ENCODE peak calls at places on chromosomes 5 and 9, in five cellular contexts. One of them, this sample, is unnamed.

GRCh38 chr5:180608572-180609310 is 17.4 kb upstream of the SCGB3A1 start:
- DNase-seq in left ventricle myocardium inferior: no peak
- DNase-seq in cerebellum: no peak
- DNase-seq in AG20443: no peak
- DNase-seq in esophagus squamous epithelium: no peak
- DNase-seq in this sample: no peak

GRCh38 chr5:109239501-109239900 is 170.3 kb downstream of the PJA2 start:
- DNase-seq in left ventricle myocardium inferior: no peak
- DNase-seq in cerebellum: no peak
- DNase-seq in AG20443: no peak
- DNase-seq in esophagus squamous epithelium: no peak
- DNase-seq in this sample: no peak

GRCh38 chr5:132466453-132467291 is 23.9 kb downstream of the IRF1 start:
- DNase-seq in left ventricle myocardium inferior: peak; percentile 46
- DNase-seq in cerebellum: no peak
- DNase-seq in AG20443: no peak
- DNase-seq in esophagus squamous epithelium: no peak
- DNase-seq in this sample: no peak

GRCh38 chr9:124348831-124349230 is 66.4 kb downstream of the PSMB7 start:
- DNase-seq in left ventricle myocardium inferior: no peak
- DNase-seq in cerebellum: no peak
- DNase-seq in AG20443: no peak
- DNase-seq in esophagus squamous epithelium: no peak
- DNase-seq in this sample: no peak

GRCh38 chr5:95590880-95591279 is 29.0 kb upstream of the GPR150 start:
- DNase-seq in left ventricle myocardium inferior: no peak
- DNase-seq in cerebellum: no peak
- DNase-seq in AG20443: no peak
- DNase-seq in esophagus squamous epithelium: no peak
- DNase-seq in this sample: no peak

GRCh38 chr9:91179237-91180138 is 182.2 kb downstream of the AUH start:
- DNase-seq in left ventricle myocardium inferior: no peak
- DNase-seq in cerebellum: no peak
- DNase-seq in AG20443: peak; percentile 60
- DNase-seq in esophagus squamous epithelium: no peak
- DNase-seq in this sample: no peak

GRCh38 chr5:44664711-44665100 is 144.0 kb upstream of the MRPS30 start:
- DNase-seq in left ventricle myocardium inferior: no peak
- DNase-seq in cerebellum: no peak
- DNase-seq in AG20443: no peak
- DNase-seq in esophagus squamous epithelium: no peak
- DNase-seq in this sample: no peak

GRCh38 chr9:81824802-81825770 is 103.1 kb upstream of the SPATA31D4 start:
- DNase-seq in left ventricle myocardium inferior: no peak
- DNase-seq in cerebellum: no peak
- DNase-seq in AG20443: no peak
- DNase-seq in esophagus squamous epithelium: no peak
- DNase-seq in this sample: no peak

GRCh38 chr9:98989036-98990000 is 45.6 kb downstream of the COL15A1 start:
- DNase-seq in left ventricle myocardium inferior: peak; percentile 79
- DNase-seq in cerebellum: no peak
- DNase-seq in AG20443: peak; percentile 95
- DNase-seq in esophagus squamous epithelium: no peak
- DNase-seq in this sample: no peak

GRCh38 chr5:74851684-74852353 is 14.4 kb downstream of the FAM169A start:
- DNase-seq in left ventricle myocardium inferior: no peak
- DNase-seq in cerebellum: no peak
- DNase-seq in AG20443: peak; percentile 79
- DNase-seq in esophagus squamous epithelium: no peak
- DNase-seq in this sample: no peak

GRCh38 chr9:36817160-36817834 is 216.8 kb downstream of the PAX5 start:
- DNase-seq in left ventricle myocardium inferior: no peak
- DNase-seq in cerebellum: no peak
- DNase-seq in AG20443: no peak
- DNase-seq in esophagus squamous epithelium: no peak
- DNase-seq in this sample: no peak

GRCh38 chr5:59287884-59288283 is 605.6 kb downstream of the PDE4D start:
- DNase-seq in left ventricle myocardium inferior: no peak
- DNase-seq in cerebellum: no peak
- DNase-seq in AG20443: no peak
- DNase-seq in esophagus squamous epithelium: no peak
- DNase-seq in this sample: no peak

GRCh38 chr5:114184006-114184405 is 177.9 kb upstream of the KCNN2 start:
- DNase-seq in left ventricle myocardium inferior: no peak
- DNase-seq in cerebellum: no peak
- DNase-seq in AG20443: no peak
- DNase-seq in esophagus squamous epithelium: no peak
- DNase-seq in this sample: no peak

GRCh38 chr9:120931278-120932085 is 4.9 kb upstream of the TRAF1 start:
- DNase-seq in left ventricle myocardium inferior: no peak
- DNase-seq in cerebellum: no peak
- DNase-seq in AG20443: peak; percentile 70
- DNase-seq in esophagus squamous epithelium: no peak
- DNase-seq in this sample: no peak

GRCh38 chr5:142823176-142823575 is 53.0 kb downstream of the ARHGAP26 start:
- DNase-seq in left ventricle myocardium inferior: no peak
- DNase-seq in cerebellum: no peak
- DNase-seq in AG20443: no peak
- DNase-seq in esophagus squamous epithelium: no peak
- DNase-seq in this sample: no peak

This sample was measured in cortex of kidney.